ENCODE peak calls at places on chromosomes 11 and 22, in six cellular contexts. E, N, Z, I, S and K are unnamed samples.

GRCh38 chr11:18802381-18803257 is 11.0 kb upstream of the PTPN5 start:
- DNase-seq in E (peak; percentile 71), N (no peak), Z (no peak), I (peak; percentile 41), S (peak; percentile 30), K (peak; percentile 71)

GRCh38 chr22:35835998-35836691 is 118.5 kb downstream of the APOL5 start:
- DNase-seq in E (peak; percentile 93), N (no peak), Z (no peak), I (no peak), S (peak; percentile 73), K (peak; percentile 85)

GRCh38 chr11:110121204-110121603 is 28.0 kb downstream of the ZC3H12C start:
- DNase-seq in E (no peak), N (no peak), Z (no peak), I (no peak), S (peak; percentile 42), K (peak; percentile 29)

GRCh38 chr11:101553891-101554292 is 29.9 kb downstream of the TRPC6 start:
- DNase-seq in E (no peak), N (no peak), Z (no peak), I (peak; percentile 79), S (no peak), K (no peak)

GRCh38 chr11:117919326-117920275 is 9.6 kb downstream of the TMPRSS13 start:
- DNase-seq in E (no peak), N (no peak), Z (no peak), I (no peak), S (no peak), K (no peak)

GRCh38 chr22:22380098-22381030 is 128.2 kb downstream of the ZNF280B start:
- DNase-seq in E (no peak), N (no peak), Z (no peak), I (no peak), S (no peak), K (no peak)

GRCh38 chr11:99260696-99261095 is 239.9 kb downstream of the CNTN5 start:
- DNase-seq in E (no peak), N (no peak), Z (no peak), I (no peak), S (no peak), K (no peak)

GRCh38 chr11:117669062-117669461 is 128.0 kb downstream of the DSCAML1 start:
- DNase-seq in E (peak; percentile 91), N (peak; percentile 27), Z (no peak), I (no peak), S (no peak), K (no peak)

GRCh38 chr11:61404641-61405040 is 12.3 kb downstream of the TMEM216 start:
- DNase-seq in E (no peak), N (no peak), Z (no peak), I (no peak), S (no peak), K (no peak)

GRCh38 chr22:27531782-27532530 is 269.6 kb downstream of the MN1 start:
- DNase-seq in E (no peak), N (no peak), Z (no peak), I (no peak), S (peak; percentile 45), K (no peak)

GRCh38 chr11:82533628-82534353 is 199.9 kb downstream of the FAM181B start:
- DNase-seq in E (peak; percentile 97), N (no peak), Z (no peak), I (no peak), S (no peak), K (no peak)

GRCh38 chr11:93784935-93785360 is 866 bp downstream of the MED17 start:
- DNase-seq in E (no peak), N (no peak), Z (no peak), I (no peak), S (no peak), K (no peak)

GRCh38 chr11:123180166-123180565 is 14.9 kb downstream of the CLMP start:
- DNase-seq in E (no peak), N (no peak), Z (no peak), I (no peak), S (no peak), K (no peak)

GRCh38 chr11:8768625-8769333 is 86.2 kb downstream of the RPL27A start:
- DNase-seq in E (no peak), N (no peak), Z (no peak), I (no peak), S (peak; percentile 32), K (no peak)